ENCODE peak calls at places on chromosome 3, in five cellular contexts. One of them, this sample, is unnamed.

GRCh38 chr3:32493437-32494414 is 8.9 kb downstream of the CMTM6 start:
- DNase-seq in HCT116: no peak
- DNase-seq in K562: no peak
- DNase-seq in HepG2: no peak
- DNase-seq in H1: no peak
- DNase-seq in this sample: no peak

GRCh38 chr3:121793078-121793477 is 41.8 kb downstream of the IQCB1 start:
- DNase-seq in HCT116: no peak
- DNase-seq in K562: no peak
- DNase-seq in HepG2: no peak
- DNase-seq in H1: no peak
- DNase-seq in this sample: no peak

GRCh38 chr3:85726241-85726640 is 767.5 kb downstream of the CADM2 start:
- DNase-seq in HCT116: no peak
- DNase-seq in K562: no peak
- DNase-seq in HepG2: peak
- DNase-seq in H1: no peak
- DNase-seq in this sample: no peak

GRCh38 chr3:141093397-141093796 is 42.2 kb downstream of the SPSB4 start:
- DNase-seq in HCT116: no peak
- DNase-seq in K562: no peak
- DNase-seq in HepG2: no peak
- DNase-seq in H1: no peak
- DNase-seq in this sample: no peak

GRCh38 chr3:197606468-197606867 is 50.7 kb upstream of the BDH1 start:
- DNase-seq in HCT116: no peak
- DNase-seq in K562: no peak
- DNase-seq in HepG2: no peak
- DNase-seq in H1: no peak
- DNase-seq in this sample: no peak

GRCh38 chr3:131193671-131194291 is 167.1 kb downstream of the NEK11 start:
- DNase-seq in HCT116: no peak
- DNase-seq in K562: no peak
- DNase-seq in HepG2: no peak
- DNase-seq in H1: no peak
- DNase-seq in this sample: peak

GRCh38 chr3:147977001-147977400 is 567.8 kb downstream of the ZIC1 start:
- DNase-seq in HCT116: no peak
- DNase-seq in K562: no peak
- DNase-seq in HepG2: no peak
- DNase-seq in H1: no peak
- DNase-seq in this sample: no peak

GRCh38 chr3:37905987-37906674 is 44.5 kb downstream of the CTDSPL start:
- DNase-seq in HCT116: no peak
- DNase-seq in K562: no peak
- DNase-seq in HepG2: peak
- DNase-seq in H1: no peak
- DNase-seq in this sample: no peak

GRCh38 chr3:177443469-177443868 is 246.2 kb upstream of the TBL1XR1 start:
- DNase-seq in HCT116: peak
- DNase-seq in K562: peak
- DNase-seq in HepG2: peak
- DNase-seq in H1: no peak
- DNase-seq in this sample: peak

GRCh38 chr3:194141415-194142155 is 5.6 kb downstream of the HES1 start:
- DNase-seq in HCT116: peak
- DNase-seq in K562: peak
- DNase-seq in HepG2: peak
- DNase-seq in H1: no peak
- DNase-seq in this sample: peak

GRCh38 chr3:59572106-59572505 is 522.3 kb upstream of the CFAP20DC start:
- DNase-seq in HCT116: no peak
- DNase-seq in K562: no peak
- DNase-seq in HepG2: no peak
- DNase-seq in H1: no peak
- DNase-seq in this sample: no peak

GRCh38 chr3:42544492-42545283 is 37.1 kb downstream of the SEC22C start:
- DNase-seq in HCT116: no peak
- DNase-seq in K562: no peak
- DNase-seq in HepG2: peak
- DNase-seq in H1: no peak
- DNase-seq in this sample: peak

GRCh38 chr3:29520764-29521163 is 239.9 kb downstream of the RBMS3 start:
- DNase-seq in HCT116: no peak
- DNase-seq in K562: no peak
- DNase-seq in HepG2: no peak
- DNase-seq in H1: no peak
- DNase-seq in this sample: no peak
- TF ChIP-seq JUND in HCT116: no peak
- TF ChIP-seq JUND in K562: no peak
- TF ChIP-seq JUND in HepG2: no peak
- TF ChIP-seq JUND in H1: no peak
- TF ChIP-seq JUND in this sample: no peak

DNA sequence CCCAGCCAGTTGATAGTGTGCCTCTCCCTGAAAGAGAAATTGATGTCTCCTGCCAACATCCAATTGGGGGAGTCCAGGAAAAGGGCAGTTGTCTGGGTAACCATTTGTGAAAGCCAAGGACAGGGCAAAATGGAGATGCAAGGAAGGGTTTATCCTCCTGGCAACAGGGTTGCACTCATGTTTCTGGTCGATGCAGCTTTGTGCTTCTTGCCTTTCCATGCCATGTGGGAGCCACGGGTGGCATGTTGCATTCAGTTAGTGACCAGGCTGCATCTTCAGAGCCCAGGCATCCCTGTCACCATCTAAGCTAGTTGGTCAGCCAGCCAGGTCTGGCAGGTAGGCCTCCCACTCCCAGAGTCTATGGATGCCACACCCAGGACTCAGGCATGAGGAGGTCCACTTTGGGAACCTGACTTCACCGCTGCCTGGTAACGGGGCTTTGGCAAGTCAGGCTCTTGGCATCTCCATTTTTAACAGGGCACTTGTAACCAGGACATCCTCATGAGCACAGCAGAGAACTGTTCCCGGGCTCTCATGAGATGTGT is 153.4 kb downstream of the DNAJB8 start:
- DNase-seq in HCT116: no peak
- DNase-seq in K562: no peak
- DNase-seq in HepG2: no peak
- DNase-seq in H1: no peak
- DNase-seq in this sample: no peak
- TF ChIP-seq JUND in HCT116: no peak
- TF ChIP-seq JUND in K562: no peak
- TF ChIP-seq JUND in HepG2: no peak
- TF ChIP-seq JUND in H1: no peak
- TF ChIP-seq JUND in this sample: no peak

GRCh38 chr3:10322355-10322715 is 1.4 kb upstream of the SEC13 start:
- DNase-seq in HCT116: peak
- DNase-seq in K562: peak
- DNase-seq in HepG2: no peak
- DNase-seq in H1: no peak
- DNase-seq in this sample: no peak
- TF ChIP-seq JUND in HCT116: no peak
- TF ChIP-seq JUND in K562: no peak
- TF ChIP-seq JUND in HepG2: no peak
- TF ChIP-seq JUND in H1: no peak
- TF ChIP-seq JUND in this sample: no peak

GRCh38 chr3:173993299-173993698 is 595.8 kb downstream of the NLGN1 start:
- DNase-seq in HCT116: peak
- DNase-seq in K562: no peak
- DNase-seq in HepG2: peak
- DNase-seq in H1: no peak
- DNase-seq in this sample: peak
- TF ChIP-seq JUND in HCT116: no peak
- TF ChIP-seq JUND in K562: no peak
- TF ChIP-seq JUND in HepG2: no peak
- TF ChIP-seq JUND in H1: no peak
- TF ChIP-seq JUND in this sample: no peak